ENCODE peak calls at places on chromosomes 16 and 17, in four cellular contexts. X is A172; C is activated T-cell treated with anti-CD3 and anti-CD28 coated beads, Interleukin-2, amount 50 U/mL, for 4 hours; A is NCI-H1092. G is an unnamed sample.

GRCh38 chr17:6555331-6556120 is 829 bp downstream of the PITPNM3 start:
- DNase-seq in X (peak; percentile 69), A (no peak), C (no peak), G (peak; percentile 65)

GRCh38 chr16:3480901-3481695 is 14.2 kb downstream of the C16orf90 start:
- DNase-seq in C (no peak), X (peak; percentile 44), A (no peak), G (peak; percentile 17)

GRCh38 chr16:30003670-30004423 is 7.0 kb downstream of the DOC2A start:
- DNase-seq in X (no peak), C (no peak), A (no peak), G (no peak)

GRCh38 chr16:72091217-72091616 is 2.2 kb downstream of the TXNL4B start:
- DNase-seq in X (no peak), C (no peak), A (no peak), G (no peak)

GRCh38 chr17:52035336-52035915 is 123.1 kb downstream of the CA10 start:
- DNase-seq in C (no peak), A (peak; percentile 26), X (no peak), G (no peak)

GRCh38 chr16:88387941-88388627 is 5.3 kb downstream of the ZNF469 start:
- DNase-seq in C (no peak), X (peak; percentile 72), A (no peak), G (peak; percentile 82)

GRCh38 chr16:21626659-21627277 is 25.6 kb downstream of the IGSF6 start:
- DNase-seq in X (peak; percentile 77), C (no peak), A (no peak), G (peak; percentile 93)

GRCh38 chr17:45342871-45343526 is 26.2 kb upstream of the MAP3K14 start:
- DNase-seq in X (no peak), C (no peak), A (no peak), G (no peak)

GRCh38 chr16:11029948-11030347 is 85.6 kb downstream of the CLEC16A start:
- DNase-seq in C (no peak), A (no peak), X (no peak), G (no peak)

GRCh38 chr17:17028059-17028877 is 14.0 kb upstream of the MPRIP start:
- DNase-seq in X (peak; percentile 100), A (no peak), C (no peak), G (peak; percentile 92)

GRCh38 chr16:24950275-24950674 is 64.9 kb downstream of the ARHGAP17 start:
- DNase-seq in A (no peak), C (no peak), X (peak; percentile 69), G (peak; percentile 88)

G was measured in M059J.